ENCODE peak calls at places on chromosome 19, in eight cellular contexts. C is ureter; T is activated T-helper 1 cell treated with anti-CD3 and anti-CD28 coated beads, Interleukin-2, amount 50 U/mL, for 16 hours; U is CD8-positive, alpha-beta T cell; P is activated naive CD4-positive, alpha-beta T cell treated with Interleukin-2 at 50 U/mL for 16 hours; V is breast epithelium; I is stimulated activated CD8-positive, alpha-beta memory T cell treated with anti-CD3 and anti-CD28 coated beads, Interleukin-4, amount 100 ng/mL, for 24 hours; R is EL. W is an unnamed sample.
A peak's percentile ranks its signal among the peaks of the same experiment; 100 is the strongest.

GRCh38 chr19:30447276-30447870 is 75.2 kb downstream of the ZNF536 start:
- DNase-seq in R (no peak), C (no peak), P (no peak), U (no peak), T (no peak), I (no peak), V (no peak), W (no peak)

GRCh38 chr19:21910318-21910717 is 74.3 kb upstream of the ZNF43 start:
- DNase-seq in C (no peak), I (no peak), T (no peak), P (no peak), V (no peak), R (no peak), U (no peak), W (no peak)

GRCh38 chr19:18860302-18860700 is 28.5 kb downstream of the UPF1 start:
- DNase-seq in U (no peak), I (no peak), C (no peak), P (no peak), V (no peak), R (no peak), T (no peak), W (no peak)

GRCh38 chr19:17766543-17767131 is 15.4 kb downstream of the FCHO1 start:
- DNase-seq in T (no peak), R (peak; percentile 80), C (peak; percentile 84), V (peak; percentile 70), U (no peak), I (no peak), P (no peak), W (peak; percentile 82)

GRCh38 chr19:2261438-2262172 is 5.4 kb upstream of the JSRP1 start:
- DNase-seq in P (peak; percentile 68), U (peak; percentile 47), V (no peak), T (no peak), C (no peak), I (no peak), R (no peak), W (peak; percentile 41)

GRCh38 chr19:48887861-48888612 is 10.5 kb downstream of the TULP2 start:
- DNase-seq in I (no peak), C (no peak), T (no peak), V (no peak), P (no peak), R (no peak), U (no peak), W (no peak)

GRCh38 chr19:54390942-54391577 is 24.2 kb upstream of the TTYH1 start:
- DNase-seq in P (peak; percentile 57), V (no peak), U (peak; percentile 62), T (peak; percentile 45), R (peak; percentile 47), I (peak; percentile 46), C (peak; percentile 46), W (peak; percentile 56)

GRCh38 chr19:11166281-11167142 is 10.9 kb upstream of the SPC24 start:
- DNase-seq in C (peak; percentile 68), V (no peak), T (no peak), P (no peak), I (no peak), U (no peak), R (peak; percentile 99), W (peak; percentile 99)

GRCh38 chr19:14349426-14349825 is 31.8 kb upstream of the ADGRE5 start:
- DNase-seq in T (no peak), P (no peak), I (no peak), R (no peak), C (no peak), U (no peak), V (no peak), W (no peak)

GRCh38 chr19:49890349-49891311 is 6.1 kb downstream of the IL4I1 start:
- DNase-seq in C (no peak), U (peak; percentile 49), P (peak; percentile 72), T (peak; percentile 54), V (no peak), I (peak; percentile 53), R (no peak), W (peak; percentile 24)

GRCh38 chr19:52658595-52658994 is 20.4 kb upstream of the ZNF83 start:
- DNase-seq in C (no peak), U (no peak), I (no peak), T (no peak), P (no peak), V (no peak), R (no peak), W (no peak)

GRCh38 chr19:11377756-11378155 is 3.3 kb downstream of the SWSAP1 start:
- DNase-seq in V (no peak), C (no peak), R (peak; percentile 57), I (no peak), P (no peak), U (no peak), T (no peak), W (peak; percentile 52)

GRCh38 chr19:29535984-29536508 is 10.3 kb downstream of the VSTM2B start:
- DNase-seq in I (no peak), V (no peak), P (no peak), U (no peak), C (no peak), T (no peak), R (no peak), W (no peak)

GRCh38 chr19:19749332-19750130 is 16.6 kb upstream of the ZNF14 start:
- DNase-seq in P (no peak), V (no peak), T (no peak), C (no peak), R (no peak), U (no peak), I (no peak), W (no peak)

GRCh38 chr19:20662421-20663105 is 1.2 kb upstream of the ZNF626 start:
- DNase-seq in U (no peak), C (peak; percentile 52), T (no peak), R (no peak), P (no peak), I (no peak), V (no peak), W (no peak)

GRCh38 chr19:7242601-7243258 is 51.5 kb downstream of the INSR start:
- DNase-seq in C (no peak), I (no peak), V (no peak), P (no peak), T (no peak), R (peak; percentile 74), U (no peak), W (peak; percentile 89)

GRCh38 chr19:13241321-13242104 is 91.3 kb downstream of the IER2 start:
- DNase-seq in U (peak; percentile 8), I (peak; percentile 19), R (no peak), P (peak; percentile 56), V (no peak), C (no peak), T (no peak), W (no peak)

W was measured in EH.